ENCODE peak calls at places on chromosome 19, in six cellular contexts. Q is IMR-90, E is H1, Z is neuronal stem cell, H is H9, J is mesenchymal stem cell. I is an unnamed sample.

GRCh38 chr19:3186891-3187661 is 1.3 kb downstream of the NCLN start:
- DNase-seq in Q (no peak), E (no peak), Z (no peak), H (no peak), J (peak; percentile 13), I (no peak)

GRCh38 chr19:5953680-5954213 is 24.2 kb downstream of the RANBP3 start:
- DNase-seq in Q (no peak), E (no peak), Z (no peak), H (no peak), J (peak; percentile 30), I (no peak)

GRCh38 chr19:39351537-39352037 is 9.4 kb downstream of the SAMD4B start:
- DNase-seq in Q (peak; percentile 28), E (no peak), Z (no peak), H (no peak), J (peak; percentile 51), I (no peak)

GRCh38 chr19:14473073-14473790 is 1.9 kb downstream of the PTGER1 start:
- DNase-seq in Q (no peak), E (peak; percentile 68), Z (no peak), H (peak; percentile 66), J (no peak), I (peak; percentile 38)

GRCh38 chr19:56751078-56751489 is 79.5 kb upstream of the ZNF835 start:
- DNase-seq in Q (no peak), E (no peak), Z (peak; percentile 69), H (no peak), J (no peak), I (peak; percentile 12)

GRCh38 chr19:277581-278165 is 13.5 kb downstream of the PLPP2 start:
- DNase-seq in Q (peak; percentile 35), E (peak; percentile 60), Z (peak; percentile 63), H (peak; percentile 77), J (peak; percentile 34), I (peak; percentile 83)

GRCh38 chr19:50909240-50910070 is 1.7 kb downstream of the KLK4 start:
- DNase-seq in Q (no peak), E (peak; percentile 100), Z (peak; percentile 94), H (peak; percentile 100), J (no peak), I (no peak)

GRCh38 chr19:33358408-33358807 is 15.1 kb upstream of the CEBPG start:
- DNase-seq in Q (no peak), E (no peak), Z (no peak), H (no peak), J (no peak), I (no peak)

GRCh38 chr19:11251650-11252314 is 10.5 kb downstream of the DOCK6 start:
- DNase-seq in Q (no peak), E (no peak), Z (no peak), H (no peak), J (no peak), I (no peak)

GRCh38 chr19:19420570-19421301 is 15.3 kb downstream of the GATAD2A start:
- DNase-seq in Q (no peak), E (no peak), Z (no peak), H (no peak), J (no peak), I (no peak)

GRCh38 chr19:39405930-39406655 is 554 bp upstream of the ZFP36 start:
- DNase-seq in Q (no peak), E (peak; percentile 83), Z (no peak), H (peak; percentile 80), J (peak; percentile 82), I (no peak)

GRCh38 chr19:16248380-16249023 is 50.8 kb downstream of the AP1M1 start:
- DNase-seq in Q (no peak), E (no peak), Z (no peak), H (no peak), J (no peak), I (no peak)

GRCh38 chr19:38908854-38909253 is 3.1 kb downstream of the CCER2 start:
- DNase-seq in Q (no peak), E (no peak), Z (no peak), H (no peak), J (no peak), I (no peak)

GRCh38 chr19:55581145-55581827 is 638 bp upstream of the ZNF579 start:
- DNase-seq in Q (no peak), E (peak; percentile 75), Z (no peak), H (peak; percentile 63), J (peak; percentile 12), I (no peak)

GRCh38 chr19:507286-508203 is at the start of gene TPGS1:
- DNase-seq in Q (peak; percentile 100), E (peak; percentile 93), Z (peak; percentile 99), H (peak; percentile 84), J (peak; percentile 100), I (peak; percentile 100)

GRCh38 chr19:19256072-19256969 is 16.8 kb downstream of the TM6SF2 start:
- DNase-seq in Q (no peak), E (no peak), Z (no peak), H (no peak), J (no peak), I (no peak)

GRCh38 chr19:3012522-3013260 is 16.4 kb downstream of the TLE2 start:
- DNase-seq in Q (no peak), E (peak; percentile 69), Z (no peak), H (no peak), J (no peak), I (no peak)

GRCh38 chr19:30277941-30278881 is 94.0 kb upstream of the ZNF536 start:
- DNase-seq in Q (no peak), E (no peak), Z (no peak), H (no peak), J (no peak), I (no peak)

GRCh38 chr19:31066385-31066784 is 282.9 kb downstream of the TSHZ3 start:
- DNase-seq in Q (peak; percentile 78), E (no peak), Z (no peak), H (no peak), J (peak; percentile 76), I (peak; percentile 10)

GRCh38 chr19:16325671-16326400 is 1.2 kb downstream of the KLF2 start:
- DNase-seq in Q (no peak), E (peak; percentile 87), Z (peak; percentile 51), H (peak; percentile 88), J (no peak), I (no peak)

GRCh38 chr19:56091066-56091490 is 30.0 kb downstream of the ZNF787 start:
- DNase-seq in Q (peak; percentile 61), E (no peak), Z (no peak), H (no peak), J (peak; percentile 34), I (peak; percentile 83)

GRCh38 chr19:6225232-6225635 is 54.5 kb downstream of the MLLT1 start:
- DNase-seq in Q (no peak), E (no peak), Z (no peak), H (no peak), J (no peak), I (no peak)

GRCh38 chr19:45773384-45773783 is 4.3 kb upstream of the SIX5 start:
- DNase-seq in Q (no peak), E (no peak), Z (no peak), H (no peak), J (no peak), I (no peak)

GRCh38 chr19:30178721-30179402 is 193.3 kb upstream of the ZNF536 start:
- DNase-seq in Q (no peak), E (no peak), Z (no peak), H (peak; percentile 28), J (no peak), I (no peak)

GRCh38 chr19:14843587-14843986 is 5.1 kb downstream of the OR7A10 start:
- DNase-seq in Q (no peak), E (no peak), Z (no peak), H (no peak), J (no peak), I (no peak)

GRCh38 chr19:5130371-5131030 is 161.6 kb downstream of the KDM4B start:
- DNase-seq in Q (no peak), E (no peak), Z (no peak), H (no peak), J (no peak), I (no peak)

GRCh38 chr19:34787059-34787824 is 14.2 kb upstream of the ZNF599 start:
- DNase-seq in Q (no peak), E (no peak), Z (no peak), H (no peak), J (no peak), I (peak; percentile 40)
- H3K14ac ChIP-seq in Q (no peak overlapping the region), E (no peak overlapping the region), Z (no peak overlapping the region), H (no peak overlapping the region), J (no peak overlapping the region), I (no peak overlapping the region)

DNA sequence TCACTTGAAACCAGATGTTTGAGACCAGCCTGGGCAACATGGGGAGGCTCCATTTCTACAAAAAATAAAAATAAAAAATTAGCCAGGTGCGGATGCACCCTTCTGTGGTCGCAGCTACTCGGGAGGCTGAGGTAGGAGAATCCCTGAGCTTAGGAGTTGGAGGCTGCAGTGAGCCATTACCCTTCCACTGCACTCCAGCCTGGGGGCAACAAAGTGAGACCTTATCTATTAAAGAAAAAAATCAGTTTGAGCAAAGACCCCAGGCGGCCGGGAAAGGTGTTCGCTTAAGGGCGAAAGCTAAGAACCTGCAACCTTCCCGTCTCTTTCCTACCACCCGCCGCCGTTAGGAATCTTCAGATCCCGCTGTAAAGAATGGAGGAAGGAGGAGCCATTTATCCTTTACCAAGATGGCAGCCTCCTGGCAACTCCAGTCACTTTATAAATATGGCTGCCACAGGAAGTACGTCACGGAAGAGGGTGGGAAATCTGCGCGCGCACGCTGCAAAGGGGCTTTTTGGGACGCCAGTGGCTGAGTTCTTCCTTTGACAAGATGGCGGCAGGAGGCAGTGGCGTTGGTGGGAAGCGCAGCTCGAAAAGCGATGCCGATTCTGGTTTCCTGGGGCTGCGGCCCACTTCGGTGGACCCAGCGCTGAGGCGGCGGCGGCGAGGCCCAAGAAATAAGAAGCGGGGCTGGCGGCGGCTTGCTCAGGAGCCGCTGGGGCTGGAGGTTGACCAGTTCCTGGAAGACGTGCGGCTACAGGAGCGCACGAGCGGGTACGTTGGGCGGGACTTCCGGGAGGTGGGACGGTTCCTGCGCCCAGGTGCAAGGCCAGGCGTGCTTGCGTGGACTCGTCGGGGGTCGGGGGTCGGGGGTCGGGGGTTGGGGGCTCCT is at the start of gene NOP53:
- DNase-seq in Q (peak; percentile 96), E (peak; percentile 98), Z (peak; percentile 98), H (peak; percentile 97), J (peak; percentile 97), I (peak; percentile 100)
- H3K4me1 ChIP-seq in Q (peaks cover 9% of the 10 kb centered on the region), E (no peaks in the 10 kb centered on the region), Z (peaks cover 6% of the 10 kb centered on the region), H (no peaks in the 10 kb centered on the region), J (peaks cover 30% of the 10 kb centered on the region), I (peaks cover 4% of the 10 kb centered on the region)

DNA sequence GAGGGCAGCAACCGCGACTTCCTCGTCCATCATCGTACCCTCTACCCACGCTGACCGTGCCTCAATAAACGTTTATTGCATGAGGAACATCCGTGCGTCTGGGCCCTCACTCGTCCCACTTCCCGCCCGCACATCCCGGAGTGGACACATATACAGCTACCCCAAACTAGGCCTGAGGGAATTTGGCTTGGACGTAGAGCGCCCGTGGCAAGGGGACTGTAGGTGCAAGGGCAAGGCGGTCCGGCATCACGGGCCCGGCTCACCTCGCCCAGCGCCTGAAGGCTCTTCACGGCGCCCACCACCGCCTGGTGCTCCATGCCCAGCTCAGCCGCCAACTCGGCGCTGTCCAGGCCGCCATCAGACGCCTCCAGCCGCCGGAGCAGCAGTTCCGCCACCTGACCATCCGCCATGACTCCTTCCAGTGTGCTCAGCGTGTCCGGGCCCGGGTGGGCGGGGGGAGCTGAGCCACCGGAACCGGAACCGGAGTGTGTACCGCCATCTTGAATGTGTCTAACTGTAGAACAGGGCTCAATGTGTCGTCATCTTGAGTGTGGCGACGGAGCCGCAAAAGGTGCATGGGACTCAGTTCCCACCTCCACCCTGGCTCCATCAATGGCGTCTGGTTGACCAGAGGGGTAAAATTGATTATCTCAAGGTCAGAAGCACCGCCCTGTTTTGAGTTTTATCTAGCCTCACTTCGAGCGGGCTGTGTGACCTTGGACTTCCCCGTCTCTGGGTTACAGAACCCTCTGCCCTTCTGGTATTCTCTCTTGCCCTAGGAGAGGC is at the start of gene FARSA:
- DNase-seq in Q (peak; percentile 87), E (peak; percentile 88), Z (peak; percentile 80), H (peak; percentile 93), J (peak; percentile 93), I (peak; percentile 93)
- H3K4ac ChIP-seq in Q (peak within 1 kb of the TSS; percentile 93), E (peak within 1 kb of the TSS; percentile 58), Z (peak within 1 kb of the TSS; percentile 28), H (no peak within 1 kb of the TSS), J (peak within 1 kb of the TSS; percentile 46), I (peak within 1 kb of the TSS; percentile 86)

GRCh38 chr19:1987197-1988187 is 28.0 kb downstream of the BTBD2 start:
- DNase-seq in Q (no peak), E (no peak), Z (no peak), H (peak; percentile 31), J (no peak), I (no peak)
- H3K14ac ChIP-seq in Q (no peak overlapping the region), E (no peak overlapping the region), Z (peak overlapping the region; percentile 25), H (no peak overlapping the region), J (no peak overlapping the region), I (no peak overlapping the region)